ENCODE peak calls at places on chromosome 5, in four cellular contexts. K, R, E and Q are unnamed samples.
A peak's percentile ranks its signal among the peaks of the same experiment; 100 is the strongest.

GRCh38 chr5:139061856-139062255 is 136.3 kb downstream of the SIL1 start:
- DNase-seq in K (no peak), R (no peak), E (no peak), Q (no peak)

GRCh38 chr5:106801554-106801953 is 869.2 kb downstream of the EFNA5 start:
- DNase-seq in K (no peak), R (no peak), E (no peak), Q (no peak)

GRCh38 chr5:38825494-38825893 is 20.3 kb upstream of the OSMR start:
- DNase-seq in K (no peak), R (no peak), E (peak; percentile 12), Q (no peak)

GRCh38 chr5:59608745-59609144 is 284.8 kb downstream of the PDE4D start:
- DNase-seq in K (no peak), R (no peak), E (no peak), Q (no peak)

GRCh38 chr5:122163151-122164069 is 34.1 kb downstream of the ZNF474 start:
- DNase-seq in K (no peak), R (no peak), E (no peak), Q (no peak)

GRCh38 chr5:103148213-103148612 is 28.1 kb downstream of the PPIP5K2 start:
- DNase-seq in K (no peak), R (no peak), E (no peak), Q (no peak)

GRCh38 chr5:19891658-19892057 is 96.3 kb downstream of the CDH18 start:
- DNase-seq in K (no peak), R (no peak), E (no peak), Q (no peak)

GRCh38 chr5:73365990-73366667 is 82.4 kb downstream of the FOXD1 start:
- DNase-seq in K (no peak), R (no peak), E (no peak), Q (no peak)

GRCh38 chr5:150444770-150445169 is 4.8 kb downstream of the RPS14 start:
- DNase-seq in K (no peak), R (no peak), E (no peak), Q (no peak)

GRCh38 chr5:143446535-143447226 is 43.2 kb upstream of the NR3C1 start:
- DNase-seq in K (no peak), R (no peak), E (no peak), Q (no peak)

GRCh38 chr5:132461671-132462070 is 28.9 kb downstream of the IRF1 start:
- DNase-seq in K (no peak), R (no peak), E (no peak), Q (no peak)

GRCh38 chr5:132459031-132459982 is 31.3 kb downstream of the IRF1 start:
- DNase-seq in K (no peak), R (peak; percentile 64), E (no peak), Q (no peak)

GRCh38 chr5:132461235-132461634 is 29.3 kb downstream of the IRF1 start:
- DNase-seq in K (no peak), R (no peak), E (no peak), Q (no peak)

GRCh38 chr5:132460835-132461230 is 29.7 kb downstream of the IRF1 start:
- DNase-seq in K (no peak), R (no peak), E (no peak), Q (no peak)

DNA sequence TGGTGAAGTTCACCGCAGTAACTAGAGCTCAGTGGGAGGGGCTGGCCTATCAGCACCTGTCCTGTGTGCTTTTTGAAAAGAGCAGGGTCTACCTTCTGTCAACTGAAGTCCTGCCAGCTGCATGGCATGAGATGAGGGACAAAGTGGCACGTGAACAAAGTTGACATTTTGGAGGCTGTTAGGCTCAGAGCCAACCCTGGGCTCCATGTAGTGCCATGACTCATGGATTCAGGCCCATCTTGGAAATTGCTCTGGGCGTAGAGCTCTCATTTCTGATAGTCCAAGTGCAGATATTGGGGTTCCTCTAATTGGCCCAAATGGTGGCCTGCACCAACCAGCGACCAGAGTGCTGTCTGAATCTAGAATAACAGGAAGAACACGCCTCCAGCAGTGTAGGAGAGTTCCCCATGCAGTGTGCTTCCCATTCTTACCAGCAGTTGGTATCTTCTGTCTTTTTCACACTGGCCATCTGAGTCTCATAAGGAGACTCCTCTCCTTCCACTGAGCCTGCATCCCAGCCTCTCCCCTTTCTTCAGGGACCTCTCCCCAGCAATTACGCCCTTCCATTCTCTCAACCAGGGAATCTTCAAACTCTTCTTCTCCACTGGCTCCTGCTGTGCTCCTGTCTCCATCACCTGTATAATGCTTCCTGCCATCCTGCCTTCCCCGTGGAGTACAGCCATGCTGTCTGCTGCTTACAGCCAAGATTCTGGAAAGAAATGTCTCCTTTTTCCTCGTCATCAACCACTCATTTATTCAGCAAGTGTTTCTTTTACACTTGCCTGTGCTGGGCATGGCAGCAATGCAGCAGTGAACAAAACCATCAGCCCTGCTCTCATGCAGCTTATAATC is 30.4 kb downstream of the IRF1 start:
- DNase-seq in K (no peak), R (peak; percentile 38), E (no peak), Q (no peak)
- TF ChIP-seq ELF4 in K (no peak), R (no peak), E (no peak), Q (no peak)

GRCh38 chr5:133712562-133712961 is 100.2 kb upstream of the FSTL4 start:
- DNase-seq in K (no peak), R (no peak), E (no peak), Q (no peak)

GRCh38 chr5:133706732-133707430 is 94.5 kb upstream of the FSTL4 start:
- DNase-seq in K (no peak), R (no peak), E (no peak), Q (no peak)

GRCh38 chr5:133708451-133708850 is 96.1 kb upstream of the FSTL4 start:
- DNase-seq in K (no peak), R (no peak), E (no peak), Q (no peak)

GRCh38 chr5:133707629-133708028 is 95.3 kb upstream of the FSTL4 start:
- DNase-seq in K (no peak), R (no peak), E (no peak), Q (no peak)

GRCh38 chr5:133709074-133709676 is 96.8 kb upstream of the FSTL4 start:
- DNase-seq in K (no peak), R (no peak), E (no peak), Q (no peak)
- TF ChIP-seq ELF4 in K (no peak), R (no peak), E (no peak), Q (no peak)

DNA sequence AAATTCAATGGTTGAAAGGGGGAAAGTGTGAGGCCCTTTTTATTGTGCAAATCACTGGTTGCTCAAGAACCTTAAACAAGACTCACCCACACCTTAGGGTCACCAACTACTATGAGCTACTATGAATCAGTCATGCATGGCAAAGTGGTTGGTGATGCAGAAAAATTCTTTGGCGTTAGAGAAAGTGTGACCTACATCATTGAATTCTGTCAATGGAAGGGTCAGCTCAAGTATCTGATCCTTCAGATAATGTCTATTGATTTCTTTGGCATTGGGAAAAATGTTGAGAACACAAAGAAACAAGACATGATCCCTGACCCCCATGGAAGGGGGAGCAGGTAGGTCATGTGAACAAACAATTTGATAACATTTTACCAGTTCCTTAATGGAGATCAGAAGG is 149.6 kb upstream of the ADCY2 start:
- DNase-seq in K (no peak), R (no peak), E (no peak), Q (no peak)
- TF ChIP-seq ELF4 in K (no peak), R (no peak), E (no peak), Q (no peak)

DNA sequence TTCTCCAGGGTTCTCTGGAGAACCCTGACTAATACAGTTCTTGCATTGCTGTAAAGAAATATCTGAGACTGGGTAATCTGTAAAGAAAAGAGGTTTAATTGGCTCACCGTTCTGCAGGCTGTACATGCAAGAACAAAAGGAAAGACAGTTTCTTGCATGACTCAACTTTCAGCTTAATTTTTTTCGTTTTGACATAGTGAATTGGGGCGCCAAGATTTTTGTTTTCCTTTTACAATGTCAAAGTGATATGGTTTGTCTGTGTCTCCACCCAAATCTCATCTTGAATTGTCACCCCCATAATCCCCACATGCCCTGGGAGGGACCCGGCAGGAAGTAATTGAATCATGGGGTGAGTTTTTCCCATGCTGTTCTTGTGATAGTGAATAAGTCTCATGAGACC is 11.8 kb upstream of the CRHBP start:
- DNase-seq in K (no peak), R (no peak), E (no peak), Q (no peak)
- TF ChIP-seq ELF4 in K (no peak), R (no peak), E (no peak), Q (no peak)

DNA sequence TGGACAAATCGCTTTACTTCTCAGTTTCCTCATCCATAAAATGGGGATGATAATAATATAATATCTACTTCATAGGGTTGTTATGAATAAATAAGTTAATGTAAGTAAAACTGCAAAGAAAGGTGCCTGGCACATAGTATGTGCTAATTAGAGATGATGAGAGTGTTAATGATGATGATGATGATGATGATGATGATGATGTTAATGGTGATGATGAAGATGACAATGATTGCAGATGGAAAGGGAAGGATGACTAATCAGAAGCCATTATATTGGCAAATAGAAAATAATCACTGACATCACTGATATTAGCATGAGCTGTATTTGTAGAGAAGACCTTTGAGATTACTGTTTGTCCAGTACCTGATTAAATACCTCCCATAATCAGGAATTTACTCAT is 20.6 kb downstream of the RAD1 start:
- DNase-seq in K (no peak), R (no peak), E (no peak), Q (no peak)
- TF ChIP-seq ELF4 in K (no peak), R (no peak), E (no peak), Q (no peak)

DNA sequence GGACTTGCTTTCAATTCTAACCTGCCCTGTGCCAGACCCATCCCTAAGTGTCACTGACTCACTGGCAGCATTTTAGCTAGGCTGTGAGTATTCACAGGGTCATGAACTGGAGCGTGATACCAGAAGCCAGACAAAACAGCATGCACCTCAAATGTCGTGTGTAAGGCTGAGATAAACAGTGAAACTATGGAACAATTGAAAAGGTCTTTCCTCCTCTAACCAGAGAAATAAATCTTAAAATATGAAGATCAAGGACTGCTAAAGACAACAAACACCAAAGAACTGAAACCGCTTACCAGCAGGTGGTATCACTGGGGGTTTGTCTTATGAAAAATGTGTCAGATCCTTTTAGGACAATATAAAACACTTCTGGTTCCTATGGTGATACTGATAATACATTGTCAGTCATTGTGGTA is 168.4 kb upstream of the RGMB start:
- DNase-seq in K (no peak), R (no peak), E (no peak), Q (no peak)
- TF ChIP-seq ELF4 in K (no peak), R (no peak), E (no peak), Q (no peak)

GRCh38 chr5:158770506-158770905 is 329.2 kb downstream of the EBF1 start:
- DNase-seq in K (peak; percentile 45), R (peak; percentile 16), E (peak; percentile 2), Q (peak; percentile 59)
- TF ChIP-seq ELF4 in K (no peak), R (no peak), E (no peak), Q (no peak)

DNA sequence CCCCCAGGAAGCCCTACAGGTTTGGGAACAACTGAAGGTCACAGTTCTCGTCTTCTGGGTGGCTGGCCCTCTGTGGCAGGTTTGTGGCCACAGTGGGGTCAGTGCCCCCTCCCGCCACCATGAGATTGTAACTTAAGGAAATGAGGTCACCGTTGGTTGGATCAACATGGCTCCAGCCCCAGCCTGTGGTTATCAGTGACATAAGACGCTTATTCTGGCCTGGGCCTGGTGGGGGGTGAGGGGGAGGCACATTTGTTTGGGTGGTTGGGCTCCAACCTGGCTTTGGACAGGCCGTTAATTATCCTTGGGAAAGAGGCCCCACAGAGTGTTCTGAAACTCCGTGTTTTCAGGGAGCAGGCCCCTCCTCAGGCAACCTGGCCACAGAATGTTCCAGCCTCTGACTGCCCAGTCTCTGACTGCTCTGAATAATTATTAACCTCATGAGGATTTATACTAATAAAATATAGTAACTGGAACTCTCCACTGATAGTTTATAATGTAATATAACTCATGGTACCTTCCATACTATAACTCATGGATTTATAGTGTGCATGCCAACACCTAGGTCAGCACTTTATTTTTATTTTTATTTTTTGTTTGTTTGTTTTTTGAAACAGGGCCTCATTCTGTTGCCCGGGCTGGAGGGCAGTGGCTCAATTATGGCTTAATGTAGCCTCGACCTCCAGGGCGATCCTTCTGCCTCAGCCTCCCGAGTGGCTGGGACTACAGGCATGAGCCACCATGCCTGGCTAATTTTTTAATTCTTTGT is 58.0 kb upstream of the RPL26L1 start:
- DNase-seq in K (no peak), R (peak; percentile 94), E (peak; percentile 22), Q (peak; percentile 66)
- TF ChIP-seq ELF4 in K (no peak), R (no peak), E (no peak), Q (no peak)

GRCh38 chr5:83839788-83840187 is 119.1 kb upstream of the HAPLN1 start:
- DNase-seq in K (no peak), R (no peak), E (no peak), Q (no peak)
- TF ChIP-seq ELF4 in K (no peak), R (no peak), E (no peak), Q (no peak)